ENCODE peak calls at places on chromosomes 16 and 17, in six cellular contexts. Q is CD8-positive, alpha-beta memory T cell; U is tibial artery; R is T-helper 2 cell; X is lung microvascular endothelial cell; H is dorsolateral prefrontal cortex. C is an unnamed sample.

GRCh38 chr16:85138825-85139627 is 26.8 kb upstream of the CIBAR2 start:
- DNase-seq in Q (no peak), U (no peak), R (no peak), X (no peak), H (no peak), C (no peak)

GRCh38 chr16:22375117-22375962 is 921 bp upstream of the CDR2 start:
- DNase-seq in Q (no peak), U (no peak), R (peak), X (peak), H (no peak), C (peak)

GRCh38 chr16:21159281-21159951 is 942 bp downstream of the LDAF1 start:
- DNase-seq in Q (peak), U (peak), R (peak), X (no peak), H (no peak), C (peak)

GRCh38 chr17:17376362-17376761 is 73.2 kb downstream of the NT5M start:
- DNase-seq in Q (no peak), U (no peak), R (no peak), X (no peak), H (no peak), C (no peak)

GRCh38 chr16:10405386-10405939 is 19.6 kb downstream of the ATF7IP2 start:
- DNase-seq in Q (no peak), U (no peak), R (no peak), X (peak), H (no peak), C (no peak)

GRCh38 chr17:75036643-75037268 is 10.0 kb downstream of the ATP5PD start:
- DNase-seq in Q (peak), U (peak), R (peak), X (no peak), H (peak), C (peak)

GRCh38 chr16:30821891-30822290 is 34.9 kb upstream of the ZNF629 start:
- DNase-seq in Q (no peak), U (no peak), R (no peak), X (no peak), H (no peak), C (no peak)

GRCh38 chr17:45040459-45040858 is 11.0 kb downstream of the DCAKD start:
- DNase-seq in Q (no peak), U (no peak), R (no peak), X (no peak), H (no peak), C (no peak)

GRCh38 chr16:85610059-85610445 is 3.1 kb upstream of the GSE1 start:
- DNase-seq in Q (no peak), U (no peak), R (no peak), X (no peak), H (no peak), C (peak)

GRCh38 chr16:85641305-85641704 is 28.2 kb downstream of the GSE1 start:
- DNase-seq in Q (no peak), U (no peak), R (no peak), X (no peak), H (no peak), C (no peak)

GRCh38 chr17:78922876-78923498 is 2.2 kb downstream of the TIMP2 start:
- DNase-seq in Q (no peak), U (no peak), R (no peak), X (no peak), H (no peak), C (no peak)

GRCh38 chr16:74936902-74937560 is 47.9 kb downstream of the WDR59 start:
- DNase-seq in Q (no peak), U (no peak), R (peak), X (peak), H (no peak), C (no peak)

C was measured in CD4-positive, CD25-positive, alpha-beta regulatory T cell.